ENCODE peak calls at places on chromosomes 1 and 21, in four cellular contexts. P, I, E and Q are unnamed samples.

GRCh38 chr1:228295981-228296380 is 88.1 kb downstream of the OBSCN start:
- DNase-seq in P (no peak), I (no peak), E (no peak), Q (no peak)

GRCh38 chr1:2082064-2082463 is 31.9 kb downstream of the PRKCZ start:
- DNase-seq in P (no peak), I (no peak), E (no peak), Q (no peak)

GRCh38 chr1:186535388-186536133 is 74.6 kb upstream of the PDC start:
- DNase-seq in P (no peak), I (no peak), E (peak), Q (no peak)

GRCh38 chr1:99481391-99481996 is 164.4 kb upstream of the PALMD start:
- DNase-seq in P (peak), I (peak), E (peak), Q (peak)

GRCh38 chr1:230123280-230124186 is 56.5 kb downstream of the GALNT2 start:
- DNase-seq in P (no peak), I (peak), E (no peak), Q (no peak)

GRCh38 chr1:179127163-179127895 is 45.5 kb downstream of the TOR3A start:
- DNase-seq in P (no peak), I (no peak), E (peak), Q (no peak)

GRCh38 chr1:24003331-24003972 is 23.3 kb upstream of the SRSF10 start:
- DNase-seq in P (no peak), I (peak), E (no peak), Q (peak)

GRCh38 chr1:234712891-234713305 is 102.9 kb upstream of the IRF2BP2 start:
- DNase-seq in P (no peak), I (no peak), E (no peak), Q (no peak)

GRCh38 chr21:17671733-17672132 is 59.0 kb upstream of the BTG3 start:
- DNase-seq in P (no peak), I (no peak), E (no peak), Q (no peak)

GRCh38 chr1:198655464-198656121 is 16.8 kb downstream of the PTPRC start:
- DNase-seq in P (no peak), I (no peak), E (no peak), Q (no peak)

GRCh38 chr1:157092831-157093230 is 6.8 kb downstream of the ETV3L start:
- DNase-seq in P (peak), I (no peak), E (no peak), Q (peak)

GRCh38 chr1:17128361-17128760 is 9.1 kb upstream of the PADI2 start:
- DNase-seq in P (no peak), I (peak), E (peak), Q (no peak)

GRCh38 chr1:55040083-55040952 is 970 bp downstream of the PCSK9 start:
- DNase-seq in P (no peak), I (no peak), E (no peak), Q (peak)

GRCh38 chr21:33767236-33767635 is 124.9 kb downstream of the ITSN1 start:
- DNase-seq in P (no peak), I (no peak), E (no peak), Q (no peak)

GRCh38 chr1:160307455-160307854 is 22.5 kb upstream of the PEX19 start:
- DNase-seq in P (no peak), I (peak), E (no peak), Q (no peak)

GRCh38 chr1:81254560-81254959 is 546.2 kb upstream of the ADGRL2 start:
- DNase-seq in P (no peak), I (no peak), E (no peak), Q (no peak)

GRCh38 chr1:155527672-155528071 is 34.9 kb downstream of the ASH1L start:
- DNase-seq in P (no peak), I (no peak), E (no peak), Q (no peak)

GRCh38 chr1:170691258-170691657 is 27.3 kb downstream of the PRRX1 start:
- DNase-seq in P (no peak), I (no peak), E (no peak), Q (no peak)

GRCh38 chr1:232728507-232729263 is 76.5 kb upstream of the MAP10 start:
- DNase-seq in P (no peak), I (no peak), E (no peak), Q (no peak)

GRCh38 chr1:212595787-212596714 is 12.5 kb upstream of the ATF3 start:
- DNase-seq in P (no peak), I (peak), E (peak), Q (peak)

GRCh38 chr1:30422251-30422650 is 301.1 kb downstream of the MATN1 start:
- DNase-seq in P (no peak), I (no peak), E (no peak), Q (no peak)

GRCh38 chr1:18547460-18547859 is 66.7 kb downstream of the KLHDC7A start:
- DNase-seq in P (no peak), I (no peak), E (no peak), Q (no peak)

GRCh38 chr1:92736395-92736794 is 48.5 kb downstream of the EVI5 start:
- DNase-seq in P (no peak), I (peak), E (no peak), Q (peak)

GRCh38 chr1:114750780-114751179 is 7.0 kb downstream of the CSDE1 start:
- DNase-seq in P (no peak), I (no peak), E (no peak), Q (peak)

GRCh38 chr1:27520651-27521050 is 30.7 kb upstream of the WASF2 start:
- DNase-seq in P (peak), I (no peak), E (no peak), Q (peak)

GRCh38 chr21:45506241-45506817 is 35.9 kb downstream of the SLC19A1 start:
- DNase-seq in P (peak), I (no peak), E (no peak), Q (no peak)

GRCh38 chr21:43585924-43586411 is 73.3 kb downstream of the HSF2BP start:
- DNase-seq in P (peak), I (no peak), E (peak), Q (peak)

GRCh38 chr1:193058529-193059281 is 455 bp downstream of the UCHL5 start:
- DNase-seq in P (peak), I (peak), E (no peak), Q (peak)

GRCh38 chr21:22438428-22439086 is 1440.3 kb downstream of the NCAM2 start:
- DNase-seq in P (no peak), I (no peak), E (no peak), Q (no peak)

GRCh38 chr1:69258842-69259241 is 308.9 kb upstream of the LRRC7 start:
- DNase-seq in P (no peak), I (no peak), E (no peak), Q (no peak)

GRCh38 chr1:52558941-52559340 is 6.0 kb upstream of the TUT4 start:
- DNase-seq in P (no peak), I (no peak), E (no peak), Q (no peak)

GRCh38 chr21:28943631-28944030 is 49.0 kb downstream of the LTN1 start:
- DNase-seq in P (no peak), I (no peak), E (peak), Q (no peak)

GRCh38 chr1:203695116-203695515 is 68.5 kb downstream of the ATP2B4 start:
- DNase-seq in P (peak), I (no peak), E (no peak), Q (no peak)

GRCh38 chr1:40745180-40745579 is 38.4 kb upstream of the KCNQ4 start:
- DNase-seq in P (no peak), I (no peak), E (no peak), Q (no peak)